ENCODE peak calls at places on chromosome 1, in seven cellular contexts. L is RWPE1, K is PC-3, I is psoas muscle, Q is suprapubic skin, A is tibial artery, S is neuronal stem cell. E is an unnamed sample.

GRCh38 chr1:158689841-158690240 is 3.3 kb upstream of the SPTA1 start:
- DNase-seq in L (no peak), K (no peak), I (no peak), Q (no peak), A (no peak), S (no peak), E (no peak)

GRCh38 chr1:246925997-246926626 is 5.6 kb downstream of the AHCTF1 start:
- DNase-seq in L (no peak), K (no peak), I (no peak), Q (no peak), A (no peak), S (no peak), E (no peak)

GRCh38 chr1:14804626-14805025 is 206.1 kb downstream of the KAZN start:
- DNase-seq in L (peak; percentile 31), K (peak; percentile 46), I (no peak), Q (no peak), A (no peak), S (no peak), E (no peak)

GRCh38 chr1:94111879-94112278 is 9.1 kb downstream of the ABCA4 start:
- DNase-seq in L (no peak), K (no peak), I (no peak), Q (no peak), A (no peak), S (no peak), E (no peak)

GRCh38 chr1:56872597-56872996 is 18.0 kb downstream of the C8A start:
- DNase-seq in L (no peak), K (no peak), I (no peak), Q (no peak), A (no peak), S (no peak), E (no peak)

GRCh38 chr1:56456426-56457101 is 122.8 kb downstream of the PLPP3 start:
- DNase-seq in L (peak; percentile 74), K (peak; percentile 81), I (no peak), Q (no peak), A (no peak), S (no peak), E (no peak)

GRCh38 chr1:109369167-109369746 is 28.5 kb downstream of the SORT1 start:
- DNase-seq in L (no peak), K (no peak), I (no peak), Q (no peak), A (no peak), S (no peak), E (no peak)

GRCh38 chr1:4652631-4653327 is 1.6 kb upstream of the AJAP1 start:
- DNase-seq in L (peak; percentile 53), K (peak; percentile 53), I (peak; percentile 74), Q (no peak), A (no peak), S (peak; percentile 62), E (no peak)

GRCh38 chr1:106753069-106753468 is 303.4 kb upstream of the PRMT6 start:
- DNase-seq in L (no peak), K (no peak), I (no peak), Q (no peak), A (no peak), S (no peak), E (no peak)

GRCh38 chr1:26597629-26598039 is 68.1 kb downstream of the RPS6KA1 start:
- DNase-seq in L (peak; percentile 49), K (peak; percentile 81), I (no peak), Q (no peak), A (no peak), S (no peak), E (no peak)

GRCh38 chr1:25797939-25798338 is 2.1 kb upstream of the SELENON start:
- DNase-seq in L (no peak), K (peak; percentile 50), I (peak; percentile 75), Q (no peak), A (no peak), S (no peak), E (no peak)

GRCh38 chr1:234917495-234918188 is 211.0 kb downstream of the TOMM20 start:
- DNase-seq in L (no peak), K (no peak), I (no peak), Q (no peak), A (peak; percentile 65), S (no peak), E (no peak)

GRCh38 chr1:234916840-234917239 is 211.8 kb downstream of the TOMM20 start:
- DNase-seq in L (no peak), K (no peak), I (no peak), Q (no peak), A (peak; percentile 63), S (no peak), E (no peak)

GRCh38 chr1:234918216-234918841 is 210.3 kb downstream of the TOMM20 start:
- DNase-seq in L (no peak), K (no peak), I (no peak), Q (no peak), A (peak; percentile 74), S (peak; percentile 21), E (no peak)

GRCh38 chr1:234914606-234915290 is 213.9 kb downstream of the TOMM20 start:
- DNase-seq in L (no peak), K (no peak), I (no peak), Q (no peak), A (peak; percentile 55), S (no peak), E (no peak)

GRCh38 chr1:234915923-234916675 is 212.5 kb downstream of the TOMM20 start:
- DNase-seq in L (no peak), K (no peak), I (peak; percentile 85), Q (no peak), A (peak; percentile 84), S (no peak), E (no peak)
- H3K27ac ChIP-seq in L (no peak overlapping the region), K (no peak overlapping the region), I (peak overlapping the region; percentile 82), Q (no peak overlapping the region), A (peak overlapping the region; percentile 80), S (no peak overlapping the region), E (peak overlapping the region; percentile 90)

GRCh38 chr1:212487774-212488435 is 55.2 kb downstream of the NENF start:
- DNase-seq in L (no peak), K (no peak), I (no peak), Q (no peak), A (no peak), S (no peak), E (no peak)

GRCh38 chr1:212485895-212486590 is 53.3 kb downstream of the NENF start:
- DNase-seq in L (peak; percentile 87), K (peak; percentile 100), I (peak; percentile 65), Q (no peak), A (peak; percentile 88), S (peak; percentile 38), E (peak; percentile 79)

GRCh38 chr1:212487286-212487685 is 54.6 kb downstream of the NENF start:
- DNase-seq in L (no peak), K (no peak), I (no peak), Q (no peak), A (no peak), S (no peak), E (no peak)

GRCh38 chr1:212485218-212485609 is 52.5 kb downstream of the NENF start:
- DNase-seq in L (no peak), K (no peak), I (no peak), Q (no peak), A (no peak), S (no peak), E (no peak)

GRCh38 chr1:212486591-212486963 is 53.9 kb downstream of the NENF start:
- DNase-seq in L (no peak), K (no peak), I (no peak), Q (no peak), A (no peak), S (no peak), E (no peak)
- H3K27ac ChIP-seq in L (peak overlapping the region; percentile 63), K (peak overlapping the region; percentile 92), I (no peak overlapping the region), Q (no peak overlapping the region), A (peak overlapping the region; percentile 41), S (no peak overlapping the region), E (peak overlapping the region; percentile 71)

DNA sequence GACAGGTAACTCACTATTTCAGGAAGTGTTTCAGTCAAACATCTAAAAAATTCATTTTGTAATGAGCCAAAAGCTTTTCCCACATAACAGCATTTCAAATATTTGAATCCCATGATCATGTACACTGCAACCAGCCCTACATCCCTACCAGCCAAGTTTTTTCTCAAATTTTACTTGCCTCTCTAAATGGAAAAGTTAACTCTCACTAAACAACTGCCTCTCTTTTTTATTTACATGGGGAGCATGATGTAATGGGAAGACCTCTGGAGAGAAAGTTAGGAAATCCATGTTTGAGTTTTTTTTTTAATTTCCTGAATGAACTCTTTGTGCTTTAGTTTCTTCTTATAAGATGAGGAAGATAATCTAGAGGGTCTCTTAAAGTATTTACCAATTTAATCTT is 70.5 kb downstream of the TTLL7 start:
- DNase-seq in L (no peak), K (no peak), I (no peak), Q (no peak), A (no peak), S (no peak), E (no peak)
- H3K27ac ChIP-seq in L (no peak overlapping the region), K (no peak overlapping the region), I (no peak overlapping the region), Q (no peak overlapping the region), A (peak overlapping the region; percentile 0), S (no peak overlapping the region), E (no peak overlapping the region)

DNA sequence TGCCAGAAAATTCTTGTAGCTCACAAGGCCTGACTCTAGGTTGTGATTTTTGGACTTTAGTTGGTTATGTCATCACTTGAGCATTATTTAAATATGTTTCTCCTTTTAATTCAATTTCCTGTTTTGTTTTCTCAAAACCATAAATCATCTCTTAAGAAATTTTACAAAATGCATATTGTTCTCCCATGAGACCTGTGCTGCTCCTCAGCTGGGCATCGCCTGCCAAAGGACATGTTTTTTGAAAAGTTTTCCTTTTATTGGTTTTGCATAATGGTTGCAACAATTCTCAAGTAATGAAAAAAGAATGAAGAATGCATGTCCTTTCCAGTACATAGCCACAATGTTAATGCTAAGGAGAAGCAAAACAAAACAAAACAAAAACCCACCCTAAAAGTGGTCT is 204.7 kb upstream of the LYPLAL1 start:
- DNase-seq in L (no peak), K (no peak), I (no peak), Q (no peak), A (no peak), S (no peak), E (no peak)
- H3K27ac ChIP-seq in L (no peak overlapping the region), K (no peak overlapping the region), I (no peak overlapping the region), Q (no peak overlapping the region), A (no peak overlapping the region), S (no peak overlapping the region), E (no peak overlapping the region)

GRCh38 chr1:184634296-184634695 is 120.4 kb downstream of the EDEM3 start:
- DNase-seq in L (no peak), K (no peak), I (no peak), Q (no peak), A (no peak), S (no peak), E (no peak)
- H3K27ac ChIP-seq in L (no peak overlapping the region), K (no peak overlapping the region), I (no peak overlapping the region), Q (no peak overlapping the region), A (no peak overlapping the region), S (no peak overlapping the region), E (no peak overlapping the region)

DNA sequence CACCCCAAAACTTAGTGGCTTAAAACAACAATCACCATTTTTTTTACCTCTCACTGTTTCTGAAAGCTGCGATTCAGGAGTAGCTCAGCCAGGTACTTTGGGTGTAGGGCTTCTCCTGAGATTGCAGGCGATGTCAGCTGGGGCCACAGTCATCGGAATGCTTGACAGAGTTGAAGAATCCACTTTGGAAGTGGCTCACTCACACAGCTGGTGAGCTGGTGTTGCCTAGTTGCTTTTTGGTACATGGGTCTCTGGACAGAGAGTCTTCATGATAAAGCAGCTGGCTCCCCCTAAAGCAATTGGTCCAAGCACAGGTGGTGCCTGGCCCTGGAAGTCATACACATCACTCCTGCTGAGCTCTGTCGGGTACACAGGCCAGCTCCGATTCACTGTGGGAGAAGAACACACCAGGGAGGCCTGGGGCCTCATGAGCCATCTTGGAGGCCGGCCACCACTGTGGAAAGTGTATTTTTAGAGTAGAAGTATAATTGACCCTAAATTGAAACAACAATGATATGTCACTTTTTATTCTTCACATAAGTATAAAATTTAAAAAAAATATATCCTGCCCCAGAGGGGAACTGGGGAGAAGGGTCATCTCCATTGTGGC is 75.2 kb upstream of the GALNT2 start:
- DNase-seq in L (no peak), K (no peak), I (no peak), Q (no peak), A (no peak), S (no peak), E (no peak)
- H3K27ac ChIP-seq in L (no peak overlapping the region), K (no peak overlapping the region), I (no peak overlapping the region), Q (no peak overlapping the region), A (no peak overlapping the region), S (no peak overlapping the region), E (no peak overlapping the region)